ENCODE peak calls at places on chromosomes 3 and 15, in five cellular contexts. H is GM12878, A is psoas muscle, E is right cardiac atrium, J is fibroblast of lung. G is an unnamed sample.

GRCh38 chr15:59444980-59445500 is 7.1 kb downstream of the FAM81A start:
- DNase-seq in H (no peak), J (no peak), A (no peak), E (no peak), G (no peak)

GRCh38 chr3:16346413-16347081 is 81.5 kb downstream of the OXNAD1 start:
- DNase-seq in H (no peak), J (no peak), A (no peak), E (no peak), G (no peak)

GRCh38 chr15:92840149-92840548 is 60.0 kb upstream of the CHD2 start:
- DNase-seq in A (no peak), E (no peak), H (no peak), J (no peak), G (no peak)

GRCh38 chr3:51947215-51947900 is 5.2 kb downstream of the PARP3 start:
- DNase-seq in E (peak; percentile 37), J (no peak), A (no peak), H (no peak), G (no peak)

GRCh38 chr3:158743280-158743663 is 11.0 kb upstream of the RARRES1 start:
- DNase-seq in A (no peak), E (no peak), J (no peak), H (no peak), G (no peak)

GRCh38 chr3:177569193-177569592 is 371.9 kb upstream of the TBL1XR1 start:
- DNase-seq in A (no peak), H (no peak), J (no peak), E (no peak), G (no peak)

GRCh38 chr15:57321973-57322601 is 54.2 kb upstream of the CGNL1 start:
- DNase-seq in J (no peak), E (no peak), H (no peak), A (no peak), G (no peak)

GRCh38 chr3:65004795-65005295 is 317.0 kb upstream of the ADAMTS9 start:
- DNase-seq in A (no peak), H (no peak), E (no peak), J (no peak), G (no peak)

GRCh38 chr3:159947220-159947619 is 41.4 kb upstream of the IL12A start:
- DNase-seq in A (no peak), J (peak; percentile 96), H (no peak), E (no peak), G (no peak)

GRCh38 chr15:77168616-77169015 is 97.7 kb upstream of the TSPAN3 start:
- DNase-seq in J (peak; percentile 88), A (no peak), H (no peak), E (no peak), G (no peak)

GRCh38 chr3:10940106-10940505 is 52.4 kb upstream of the SLC6A1 start:
- DNase-seq in E (peak; percentile 41), A (no peak), H (no peak), J (no peak), G (no peak)

GRCh38 chr15:88975891-88976290 is 62.7 kb upstream of the MFGE8 start:
- DNase-seq in A (no peak), H (no peak), J (peak; percentile 37), E (no peak), G (no peak)

GRCh38 chr3:152430223-152431002 is 161.7 kb downstream of the MBNL1 start:
- DNase-seq in J (no peak), H (no peak), E (peak; percentile 56), A (no peak), G (no peak)

GRCh38 chr3:66041828-66042227 is 3.1 kb upstream of the MAGI1 start:
- DNase-seq in H (no peak), A (no peak), E (no peak), J (no peak), G (no peak)

GRCh38 chr3:33717616-33717865 is 513 bp downstream of the CLASP2 start:
- DNase-seq in E (peak; percentile 81), H (no peak), A (peak; percentile 70), J (no peak), G (no peak)

GRCh38 chr3:120648290-120648689 is 33.7 kb downstream of the HGD start:
- DNase-seq in E (no peak), A (no peak), H (no peak), J (no peak), G (no peak)

GRCh38 chr3:155912574-155913190 is 42.2 kb downstream of the GMPS start:
- DNase-seq in H (no peak), J (peak; percentile 76), A (no peak), E (no peak), G (no peak)

GRCh38 chr3:151003024-151003771 is 30.7 kb upstream of the CLRN1 start:
- DNase-seq in H (no peak), J (peak; percentile 58), A (no peak), E (no peak), G (no peak)

GRCh38 chr15:41018534-41018933 is 65.3 kb downstream of the CHAC1 start:
- DNase-seq in H (no peak), E (no peak), A (no peak), J (peak; percentile 48), G (no peak)
- H3K27ac ChIP-seq in H (no peak overlapping the region), E (no peak overlapping the region), A (no peak overlapping the region), J (no peak overlapping the region), G (no peak overlapping the region)

DNA sequence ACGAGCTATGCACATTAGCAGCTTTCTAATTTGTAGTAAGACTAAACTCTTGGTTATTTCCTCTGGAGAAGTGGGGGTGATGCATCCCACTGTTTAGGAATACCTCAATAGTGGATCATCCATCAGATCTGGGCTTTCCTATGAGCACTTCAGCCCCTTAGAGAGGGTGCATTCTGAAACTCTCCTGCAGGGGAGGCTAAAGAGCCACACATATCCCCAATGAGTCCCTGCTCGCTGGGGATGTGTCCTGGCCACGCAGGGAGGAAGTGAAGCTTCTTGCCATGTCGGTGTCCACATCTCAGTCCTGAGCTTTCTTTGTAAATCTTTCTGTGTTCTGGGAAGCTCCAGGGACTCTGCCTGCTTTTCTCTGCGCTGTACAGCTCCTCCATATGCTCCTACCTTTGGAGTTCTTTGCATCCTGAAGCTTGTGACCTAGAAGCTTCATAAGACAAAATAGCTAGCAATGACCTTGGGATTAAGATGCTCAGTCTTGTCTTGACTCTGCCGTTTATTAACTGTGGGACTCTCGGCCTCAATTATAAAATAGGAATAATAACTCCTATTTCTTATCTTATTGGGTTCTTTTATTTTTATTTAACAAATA is 28.3 kb upstream of the MASP1 start:
- DNase-seq in J (peak; percentile 48), E (peak; percentile 80), A (peak; percentile 50), H (peak; percentile 17), G (peak; percentile 44)
- H3K27ac ChIP-seq in J (peak overlapping the region; percentile 56), E (no peak overlapping the region), A (no peak overlapping the region), H (no peak overlapping the region), G (no peak overlapping the region)

GRCh38 chr15:75606026-75606425 is 19.5 kb downstream of the SNUPN start:
- DNase-seq in A (no peak), E (no peak), J (no peak), H (no peak), G (no peak)
- H3K27ac ChIP-seq in A (no peak overlapping the region), E (no peak overlapping the region), J (no peak overlapping the region), H (no peak overlapping the region), G (no peak overlapping the region)

GRCh38 chr15:66780973-66781718 is 79.1 kb downstream of the SMAD6 start:
- DNase-seq in A (no peak), E (no peak), H (no peak), J (no peak), G (no peak)

GRCh38 chr15:66784174-66784573 is 82.1 kb downstream of the SMAD6 start:
- DNase-seq in H (no peak), A (no peak), E (no peak), J (no peak), G (no peak)

GRCh38 chr15:66782785-66783184 is 80.7 kb downstream of the SMAD6 start:
- DNase-seq in J (no peak), H (no peak), A (no peak), E (no peak), G (no peak)

GRCh38 chr15:66785637-66786036 is 83.6 kb downstream of the SMAD6 start:
- DNase-seq in H (no peak), A (no peak), E (no peak), J (peak; percentile 84), G (no peak)

GRCh38 chr15:66783327-66784124 is 81.5 kb downstream of the SMAD6 start:
- DNase-seq in H (no peak), J (peak; percentile 48), A (no peak), E (no peak), G (no peak)
- H3K27ac ChIP-seq in H (no peak overlapping the region), J (no peak overlapping the region), A (no peak overlapping the region), E (no peak overlapping the region), G (no peak overlapping the region)

DNA sequence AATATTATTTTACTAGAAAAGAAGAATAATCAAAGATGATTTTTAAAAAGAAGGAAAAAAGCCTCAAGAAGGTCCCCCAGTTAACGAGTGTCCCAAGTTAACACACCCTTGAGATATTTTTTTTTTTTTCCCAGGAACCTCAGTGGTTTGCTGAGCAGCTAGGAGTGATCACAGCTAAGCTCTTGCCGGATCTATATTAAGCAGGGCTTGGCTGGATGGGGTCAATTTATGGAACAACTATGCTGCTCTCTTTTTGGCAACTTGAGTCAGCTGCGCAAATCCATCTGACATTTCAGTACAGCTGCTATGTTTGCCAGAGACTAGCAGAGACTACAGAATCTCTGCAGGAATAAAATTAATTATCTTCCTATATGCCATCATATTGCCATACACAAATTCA is at the start of gene LMOD3:
- DNase-seq in A (no peak), E (no peak), J (no peak), H (no peak), G (no peak)
- H3K27ac ChIP-seq in A (peak within 1 kb of the TSS; percentile 98), E (peak within 1 kb of the TSS; percentile 96), J (no peak within 1 kb of the TSS), H (no peak within 1 kb of the TSS), G (no peak within 1 kb of the TSS)

GRCh38 chr15:38130739-38131498 is 121.7 kb upstream of the SPRED1 start:
- DNase-seq in A (peak; percentile 88), H (peak; percentile 51), J (peak; percentile 97), E (peak; percentile 90), G (peak; percentile 26)

GRCh38 chr15:38128389-38128788 is 124.2 kb upstream of the SPRED1 start:
- DNase-seq in H (no peak), A (no peak), E (no peak), J (peak; percentile 45), G (no peak)

GRCh38 chr15:38127306-38127731 is 125.3 kb upstream of the SPRED1 start:
- DNase-seq in E (no peak), H (no peak), J (peak; percentile 55), A (no peak), G (no peak)

GRCh38 chr15:38130200-38130567 is 122.5 kb upstream of the SPRED1 start:
- DNase-seq in J (no peak), E (no peak), A (no peak), H (peak; percentile 30), G (peak; percentile 53)

GRCh38 chr15:38129531-38130199 is 123.0 kb upstream of the SPRED1 start:
- DNase-seq in E (peak; percentile 69), H (peak; percentile 39), J (peak; percentile 100), A (peak; percentile 68), G (no peak)
- H3K27ac ChIP-seq in E (peak overlapping the region; percentile 86), H (peak overlapping the region; percentile 20), J (peak overlapping the region; percentile 93), A (peak overlapping the region; percentile 62), G (peak overlapping the region; percentile 65)

GRCh38 chr3:73504852-73505251 is 119.9 kb downstream of the PDZRN3 start:
- DNase-seq in J (no peak), H (no peak), A (no peak), E (no peak), G (no peak)

GRCh38 chr3:73504255-73504654 is 120.5 kb downstream of the PDZRN3 start:
- DNase-seq in J (no peak), E (no peak), H (no peak), A (no peak), G (no peak)

GRCh38 chr3:73503781-73504180 is 121.0 kb downstream of the PDZRN3 start:
- DNase-seq in A (no peak), H (no peak), E (no peak), J (peak; percentile 8), G (no peak)

GRCh38 chr3:73500321-73500720 is 124.4 kb downstream of the PDZRN3 start:
- DNase-seq in H (no peak), E (no peak), J (peak; percentile 57), A (no peak), G (no peak)

GRCh38 chr3:73502609-73503560 is 121.9 kb downstream of the PDZRN3 start:
- DNase-seq in A (peak; percentile 54), E (peak; percentile 78), H (peak; percentile 57), J (peak; percentile 93), G (peak; percentile 68)
- H3K27ac ChIP-seq in A (peak overlapping the region; percentile 63), E (no peak overlapping the region), H (no peak overlapping the region), J (peak overlapping the region; percentile 69), G (no peak overlapping the region)

G was measured in substantia nigra.